ENCODE peak calls at places on chromosome 2, in ten cellular contexts. One of them, this sample, is unnamed.

GRCh38 chr2:8906208-8906607 is 68.8 kb upstream of the KIDINS220 start:
- DNase-seq in nucleus accumbens: no peak
- DNase-seq in HT-29: no peak
- DNase-seq in GM13977: no peak
- DNase-seq in stimulated activated CD4-positive, alpha-beta T cell treated with anti-CD3 and anti-CD28 coated beads, Interleukin-12 subunit alpha, Interleukin-12 subunit beta, amount 100 ng/mL, for 24 hours: no peak
- DNase-seq in body of pancreas: no peak
- DNase-seq in AML-193: no peak
- DNase-seq in mucosa of gallbladder: no peak
- DNase-seq in CD4-positive, alpha-beta T cell: no peak
- DNase-seq in right cardiac atrium: no peak
- DNase-seq in this sample: no peak

GRCh38 chr2:189442468-189442867 is 1.2 kb downstream of the WDR75 start:
- DNase-seq in GM13977: no peak
- DNase-seq in HT-29: no peak
- DNase-seq in stimulated activated CD4-positive, alpha-beta T cell treated with anti-CD3 and anti-CD28 coated beads, Interleukin-12 subunit alpha, Interleukin-12 subunit beta, amount 100 ng/mL, for 24 hours: no peak
- DNase-seq in nucleus accumbens: no peak
- DNase-seq in CD4-positive, alpha-beta T cell: no peak
- DNase-seq in mucosa of gallbladder: no peak
- DNase-seq in right cardiac atrium: no peak
- DNase-seq in AML-193: no peak
- DNase-seq in body of pancreas: no peak
- DNase-seq in this sample: no peak

GRCh38 chr2:190789074-190790004 is 91.3 kb upstream of the GLS start:
- DNase-seq in nucleus accumbens: no peak
- DNase-seq in CD4-positive, alpha-beta T cell: no peak
- DNase-seq in GM13977: no peak
- DNase-seq in HT-29: no peak
- DNase-seq in right cardiac atrium: no peak
- DNase-seq in body of pancreas: no peak
- DNase-seq in stimulated activated CD4-positive, alpha-beta T cell treated with anti-CD3 and anti-CD28 coated beads, Interleukin-12 subunit alpha, Interleukin-12 subunit beta, amount 100 ng/mL, for 24 hours: no peak
- DNase-seq in mucosa of gallbladder: no peak
- DNase-seq in AML-193: no peak
- DNase-seq in this sample: no peak

GRCh38 chr2:145563752-145564615 is 1044.1 kb upstream of the ZEB2 start:
- DNase-seq in body of pancreas: peak; percentile 67
- DNase-seq in right cardiac atrium: no peak
- DNase-seq in nucleus accumbens: no peak
- DNase-seq in CD4-positive, alpha-beta T cell: no peak
- DNase-seq in AML-193: no peak
- DNase-seq in GM13977: no peak
- DNase-seq in stimulated activated CD4-positive, alpha-beta T cell treated with anti-CD3 and anti-CD28 coated beads, Interleukin-12 subunit alpha, Interleukin-12 subunit beta, amount 100 ng/mL, for 24 hours: no peak
- DNase-seq in HT-29: no peak
- DNase-seq in mucosa of gallbladder: no peak
- DNase-seq in this sample: no peak

GRCh38 chr2:239269173-239269865 is 131.5 kb downstream of the HDAC4 start:
- DNase-seq in mucosa of gallbladder: no peak
- DNase-seq in CD4-positive, alpha-beta T cell: no peak
- DNase-seq in GM13977: no peak
- DNase-seq in AML-193: peak; percentile 21
- DNase-seq in nucleus accumbens: no peak
- DNase-seq in HT-29: peak; percentile 42
- DNase-seq in right cardiac atrium: no peak
- DNase-seq in stimulated activated CD4-positive, alpha-beta T cell treated with anti-CD3 and anti-CD28 coated beads, Interleukin-12 subunit alpha, Interleukin-12 subunit beta, amount 100 ng/mL, for 24 hours: no peak
- DNase-seq in body of pancreas: peak; percentile 11
- DNase-seq in this sample: no peak

GRCh38 chr2:102025016-102025491 is 33.3 kb downstream of the IL1R2 start:
- DNase-seq in mucosa of gallbladder: no peak
- DNase-seq in stimulated activated CD4-positive, alpha-beta T cell treated with anti-CD3 and anti-CD28 coated beads, Interleukin-12 subunit alpha, Interleukin-12 subunit beta, amount 100 ng/mL, for 24 hours: no peak
- DNase-seq in CD4-positive, alpha-beta T cell: no peak
- DNase-seq in body of pancreas: no peak
- DNase-seq in GM13977: peak; percentile 61
- DNase-seq in nucleus accumbens: no peak
- DNase-seq in AML-193: no peak
- DNase-seq in HT-29: no peak
- DNase-seq in right cardiac atrium: no peak
- DNase-seq in this sample: no peak

GRCh38 chr2:65159921-65160320 is 30.0 kb upstream of the RAB1A start:
- DNase-seq in right cardiac atrium: no peak
- DNase-seq in body of pancreas: peak; percentile 28
- DNase-seq in nucleus accumbens: no peak
- DNase-seq in stimulated activated CD4-positive, alpha-beta T cell treated with anti-CD3 and anti-CD28 coated beads, Interleukin-12 subunit alpha, Interleukin-12 subunit beta, amount 100 ng/mL, for 24 hours: no peak
- DNase-seq in mucosa of gallbladder: no peak
- DNase-seq in CD4-positive, alpha-beta T cell: no peak
- DNase-seq in HT-29: no peak
- DNase-seq in GM13977: no peak
- DNase-seq in AML-193: peak; percentile 57
- DNase-seq in this sample: no peak

GRCh38 chr2:12579018-12579417 is 137.7 kb upstream of the TRIB2 start:
- DNase-seq in AML-193: no peak
- DNase-seq in stimulated activated CD4-positive, alpha-beta T cell treated with anti-CD3 and anti-CD28 coated beads, Interleukin-12 subunit alpha, Interleukin-12 subunit beta, amount 100 ng/mL, for 24 hours: no peak
- DNase-seq in right cardiac atrium: no peak
- DNase-seq in GM13977: no peak
- DNase-seq in mucosa of gallbladder: no peak
- DNase-seq in CD4-positive, alpha-beta T cell: no peak
- DNase-seq in HT-29: no peak
- DNase-seq in body of pancreas: no peak
- DNase-seq in nucleus accumbens: no peak
- DNase-seq in this sample: no peak

GRCh38 chr2:184190725-184191124 is 407.6 kb upstream of the ZNF804A start:
- DNase-seq in GM13977: no peak
- DNase-seq in CD4-positive, alpha-beta T cell: no peak
- DNase-seq in right cardiac atrium: no peak
- DNase-seq in nucleus accumbens: no peak
- DNase-seq in mucosa of gallbladder: no peak
- DNase-seq in stimulated activated CD4-positive, alpha-beta T cell treated with anti-CD3 and anti-CD28 coated beads, Interleukin-12 subunit alpha, Interleukin-12 subunit beta, amount 100 ng/mL, for 24 hours: no peak
- DNase-seq in HT-29: no peak
- DNase-seq in body of pancreas: no peak
- DNase-seq in AML-193: no peak
- DNase-seq in this sample: no peak

GRCh38 chr2:83665894-83666293 is 793.2 kb downstream of the SUCLG1 start:
- DNase-seq in mucosa of gallbladder: no peak
- DNase-seq in AML-193: no peak
- DNase-seq in nucleus accumbens: no peak
- DNase-seq in HT-29: peak; percentile 12
- DNase-seq in body of pancreas: no peak
- DNase-seq in stimulated activated CD4-positive, alpha-beta T cell treated with anti-CD3 and anti-CD28 coated beads, Interleukin-12 subunit alpha, Interleukin-12 subunit beta, amount 100 ng/mL, for 24 hours: no peak
- DNase-seq in GM13977: no peak
- DNase-seq in right cardiac atrium: no peak
- DNase-seq in CD4-positive, alpha-beta T cell: no peak
- DNase-seq in this sample: no peak

GRCh38 chr2:200616656-200617055 is 30.8 kb downstream of the AOX1 start:
- DNase-seq in stimulated activated CD4-positive, alpha-beta T cell treated with anti-CD3 and anti-CD28 coated beads, Interleukin-12 subunit alpha, Interleukin-12 subunit beta, amount 100 ng/mL, for 24 hours: no peak
- DNase-seq in CD4-positive, alpha-beta T cell: no peak
- DNase-seq in right cardiac atrium: no peak
- DNase-seq in GM13977: no peak
- DNase-seq in mucosa of gallbladder: no peak
- DNase-seq in body of pancreas: no peak
- DNase-seq in HT-29: no peak
- DNase-seq in AML-193: no peak
- DNase-seq in nucleus accumbens: no peak
- DNase-seq in this sample: no peak

GRCh38 chr2:126885701-126886121 is 13.0 kb upstream of the TEX51 start:
- DNase-seq in right cardiac atrium: peak; percentile 46
- DNase-seq in HT-29: no peak
- DNase-seq in CD4-positive, alpha-beta T cell: no peak
- DNase-seq in mucosa of gallbladder: peak; percentile 19
- DNase-seq in nucleus accumbens: no peak
- DNase-seq in GM13977: no peak
- DNase-seq in stimulated activated CD4-positive, alpha-beta T cell treated with anti-CD3 and anti-CD28 coated beads, Interleukin-12 subunit alpha, Interleukin-12 subunit beta, amount 100 ng/mL, for 24 hours: no peak
- DNase-seq in body of pancreas: no peak
- DNase-seq in AML-193: no peak
- DNase-seq in this sample: no peak

This sample was measured in type B pancreatic cell.